ENCODE peak calls at places on chromosome 7, in ten cellular contexts. V is lung, I is fibroblast of lung, E is endodermal cell, D is uterus, Y is SJSA1, J is cardiac muscle cell, M is Panc1, O is neural progenitor cell, T is H1. A is an unnamed sample.

GRCh38 chr7:80186721-80187120 is 52.1 kb downstream of the GNAI1 start:
- DNase-seq in V (no peak), I (peak; percentile 12), E (no peak), D (no peak), Y (peak; percentile 62), J (no peak), M (no peak), O (no peak), T (no peak), A (no peak)

GRCh38 chr7:100867796-100868485 is 754 bp downstream of the TRIP6 start:
- DNase-seq in V (no peak), I (no peak), E (peak; percentile 70), D (no peak), Y (no peak), J (no peak), M (no peak), O (peak; percentile 30), T (peak; percentile 53), A (no peak)

GRCh38 chr7:21653623-21654022 is 110.8 kb downstream of the DNAH11 start:
- DNase-seq in V (no peak), I (no peak), E (no peak), D (no peak), Y (no peak), J (no peak), M (no peak), O (no peak), T (no peak), A (no peak)

GRCh38 chr7:150890853-150891584 is 38.7 kb downstream of the AOC1 start:
- DNase-seq in V (no peak), I (no peak), E (no peak), D (no peak), Y (no peak), J (no peak), M (no peak), O (no peak), T (no peak), A (no peak)

GRCh38 chr7:27163776-27164380 is 1.5 kb downstream of the HOXA9 start:
- DNase-seq in V (no peak), I (no peak), E (no peak), D (no peak), Y (peak; percentile 11), J (no peak), M (no peak), O (no peak), T (no peak), A (no peak)

GRCh38 chr7:16344927-16345326 is 76.4 kb downstream of the CRPPA start:
- DNase-seq in V (no peak), I (no peak), E (no peak), D (no peak), Y (no peak), J (no peak), M (no peak), O (no peak), T (no peak), A (no peak)

GRCh38 chr7:97075928-97076327 is 41.6 kb upstream of the SDHAF3 start:
- DNase-seq in V (no peak), I (no peak), E (peak; percentile 49), D (no peak), Y (no peak), J (no peak), M (no peak), O (no peak), T (no peak), A (no peak)

GRCh38 chr7:73984481-73985205 is 43.3 kb upstream of the ELN start:
- DNase-seq in V (no peak), I (no peak), E (no peak), D (no peak), Y (no peak), J (no peak), M (no peak), O (no peak), T (no peak), A (no peak)

GRCh38 chr7:151261534-151261933 is 13.0 kb upstream of the SMARCD3 start:
- DNase-seq in V (peak; percentile 28), I (no peak), E (no peak), D (no peak), Y (no peak), J (peak; percentile 52), M (no peak), O (no peak), T (no peak), A (no peak)

GRCh38 chr7:28395806-28396205 is 16.5 kb upstream of the CREB5 start:
- DNase-seq in V (no peak), I (peak; percentile 47), E (no peak), D (no peak), Y (no peak), J (peak; percentile 46), M (no peak), O (no peak), T (no peak), A (no peak)

GRCh38 chr7:43148161-43148731 is 35.8 kb downstream of the HECW1 start:
- DNase-seq in V (no peak), I (peak; percentile 27), E (peak; percentile 41), D (no peak), Y (no peak), J (no peak), M (no peak), O (no peak), T (no peak), A (peak; percentile 20)

GRCh38 chr7:55476071-55476803 is 96.1 kb downstream of the VOPP1 start:
- DNase-seq in V (no peak), I (peak; percentile 55), E (peak; percentile 24), D (no peak), Y (peak; percentile 85), J (peak; percentile 30), M (no peak), O (no peak), T (no peak), A (peak; percentile 63)

GRCh38 chr7:140489021-140489349 is 9.7 kb upstream of the MKRN1 start:
- DNase-seq in V (no peak), I (no peak), E (no peak), D (no peak), Y (no peak), J (no peak), M (no peak), O (no peak), T (no peak), A (no peak)

GRCh38 chr7:129052441-129052840 is 2.5 kb downstream of the TNPO3 start:
- DNase-seq in V (no peak), I (no peak), E (no peak), D (no peak), Y (no peak), J (no peak), M (no peak), O (no peak), T (no peak), A (no peak)
- H3K4me3 ChIP-seq in V (no peak overlapping the region), I (no peak overlapping the region), E (peak overlapping the region; percentile 98), D (no peak overlapping the region), Y (no peak overlapping the region), J (no peak overlapping the region), M (peak overlapping the region; percentile 100), O (peak overlapping the region; percentile 89), T (no peak overlapping the region), A (peak overlapping the region; percentile 5)

GRCh38 chr7:44473295-44473694 is 17.2 kb downstream of the NUDCD3 start:
- DNase-seq in V (no peak), I (no peak), E (no peak), D (no peak), Y (no peak), J (peak; percentile 43), M (no peak), O (no peak), T (no peak), A (no peak)
- H3K36me3 ChIP-seq in V (peaks cover 21% of the 10 kb centered on the region), I (peaks cover 7% of the 10 kb centered on the region), E (peaks cover 61% of the 10 kb centered on the region), D (no peaks in the 10 kb centered on the region), Y (peaks cover 66% of the 10 kb centered on the region), J (peaks cover 4% of the 10 kb centered on the region), M (peaks cover 13% of the 10 kb centered on the region), O (no peaks in the 10 kb centered on the region), T (peaks cover 11% of the 10 kb centered on the region), A (peaks cover 62% of the 10 kb centered on the region)

DNA sequence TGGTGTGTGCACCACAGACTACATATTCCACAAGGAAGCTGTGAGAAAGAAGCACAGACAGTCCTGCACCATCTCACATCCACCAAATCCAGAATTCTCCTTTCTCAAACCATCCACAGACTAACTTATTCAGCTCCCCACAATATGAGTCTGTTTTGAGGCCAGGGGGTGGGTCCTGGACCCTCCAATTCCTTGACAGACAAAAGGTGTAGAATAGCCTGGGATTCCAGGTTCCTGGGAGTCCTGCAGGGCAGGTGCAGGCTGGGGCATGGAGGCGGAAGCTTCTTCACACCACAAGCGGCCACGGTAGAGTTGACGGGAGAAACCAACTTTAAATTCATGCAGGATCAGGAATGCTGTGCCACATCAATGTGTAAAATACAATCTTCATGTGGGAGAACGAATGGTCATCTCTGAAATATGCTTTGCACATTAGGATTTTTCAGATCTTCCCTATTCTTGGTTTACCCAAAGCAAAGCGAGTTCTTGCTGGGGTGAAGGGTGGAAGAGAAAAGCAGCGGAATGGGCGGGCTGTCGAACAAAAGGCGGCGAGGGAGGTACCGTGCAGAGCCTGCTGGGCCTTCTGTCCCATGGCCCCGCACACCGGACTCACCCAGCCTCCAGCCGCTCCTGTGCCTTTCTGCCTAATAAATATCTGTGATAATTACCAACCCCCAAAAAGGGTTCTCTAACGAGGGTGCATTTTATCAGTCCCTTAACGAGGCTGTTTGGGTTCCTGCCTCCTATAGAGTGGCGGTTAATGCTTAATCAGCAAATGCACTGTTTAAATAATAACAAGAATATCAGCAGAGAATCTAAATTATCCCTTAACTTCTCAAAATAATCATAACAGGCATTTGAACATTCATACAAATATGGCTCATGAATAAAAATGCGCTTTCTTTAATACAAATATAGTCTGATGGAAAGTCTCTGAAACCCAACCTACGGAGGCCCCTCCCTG is 514.0 kb downstream of the DNAJB6 start:
- DNase-seq in V (no peak), I (no peak), E (no peak), D (no peak), Y (no peak), J (no peak), M (no peak), O (no peak), T (no peak), A (no peak)
- H3K9me3 ChIP-seq in V (no peaks in the 10 kb centered on the region), I (no peaks in the 10 kb centered on the region), E (peaks cover 52% of the 10 kb centered on the region), D (no peaks in the 10 kb centered on the region), Y (peaks cover 8% of the 10 kb centered on the region), J (no peaks in the 10 kb centered on the region), M (no peaks in the 10 kb centered on the region), O (no peaks in the 10 kb centered on the region), T (no peaks in the 10 kb centered on the region), A (no peaks in the 10 kb centered on the region)

GRCh38 chr7:2523941-2524807 is 4.6 kb downstream of the LFNG start:
- DNase-seq in V (peak; percentile 87), I (no peak), E (peak; percentile 85), D (peak; percentile 67), Y (peak; percentile 76), J (peak; percentile 58), M (no peak), O (peak; percentile 98), T (peak; percentile 78), A (peak; percentile 38)

GRCh38 chr7:2521952-2522591 is 2.5 kb downstream of the LFNG start:
- DNase-seq in V (peak; percentile 59), I (no peak), E (peak; percentile 58), D (no peak), Y (no peak), J (peak; percentile 39), M (no peak), O (peak; percentile 47), T (no peak), A (no peak)

GRCh38 chr7:2521341-2521745 is 1.8 kb downstream of the LFNG start:
- DNase-seq in V (no peak), I (no peak), E (no peak), D (no peak), Y (no peak), J (no peak), M (no peak), O (peak; percentile 66), T (no peak), A (no peak)

GRCh38 chr7:2523461-2523905 is 3.9 kb downstream of the LFNG start:
- DNase-seq in V (no peak), I (no peak), E (peak; percentile 82), D (no peak), Y (no peak), J (no peak), M (no peak), O (peak; percentile 81), T (peak; percentile 83), A (no peak)

GRCh38 chr7:2522780-2523433 is 3.3 kb downstream of the LFNG start:
- DNase-seq in V (no peak), I (no peak), E (peak; percentile 77), D (no peak), Y (no peak), J (peak; percentile 72), M (no peak), O (peak; percentile 88), T (no peak), A (no peak)
- H3K4me3 ChIP-seq in V (no peak overlapping the region), I (no peak overlapping the region), E (no peak overlapping the region), D (no peak overlapping the region), Y (no peak overlapping the region), J (no peak overlapping the region), M (peak overlapping the region; percentile 89), O (peak overlapping the region; percentile 74), T (peak overlapping the region; percentile 23), A (no peak overlapping the region)